ENCODE peak calls at places on chromosomes 13 and 19, in seven cellular contexts. G is AG08395; R is spleen; I is putamen; V is stimulated activated CD4-positive, alpha-beta T cell treated with anti-CD3 and anti-CD28 coated beads, Interleukin-1b, Interleukin-23, amount 100 ng/mL, for 24 hours; K is T-helper 9 cell; O is neural progenitor cell. Y is an unnamed sample.

GRCh38 chr19:17718988-17719711 is at the start of gene MAP1S:
- DNase-seq in G (peak; percentile 78), R (peak; percentile 91), I (peak; percentile 62), V (peak; percentile 42), K (peak; percentile 47), O (peak; percentile 96), Y (peak; percentile 50)

GRCh38 chr19:35715981-35716734 is 1.6 kb upstream of the KMT2B start:
- DNase-seq in G (peak; percentile 70), R (peak; percentile 82), I (no peak), V (no peak), K (no peak), O (peak; percentile 17), Y (peak; percentile 75)

GRCh38 chr19:483332-484072 is 12.8 kb upstream of the MADCAM1 start:
- DNase-seq in G (no peak), R (peak; percentile 36), I (no peak), V (no peak), K (no peak), O (no peak), Y (no peak)

GRCh38 chr13:45830121-45830520 is 21.4 kb downstream of the SIAH3 start:
- DNase-seq in G (no peak), R (no peak), I (no peak), V (no peak), K (no peak), O (no peak), Y (no peak)

GRCh38 chr19:3821857-3822364 is 35.7 kb upstream of the MATK start:
- DNase-seq in G (peak; percentile 60), R (peak; percentile 96), I (no peak), V (peak; percentile 90), K (peak; percentile 90), O (peak; percentile 81), Y (peak; percentile 24)

GRCh38 chr13:97319088-97319487 is 97.0 kb downstream of the MBNL2 start:
- DNase-seq in G (no peak), R (no peak), I (peak; percentile 67), V (no peak), K (no peak), O (no peak), Y (peak; percentile 48)

GRCh38 chr13:36601186-36601585 is 72.6 kb upstream of the SERTM1 start:
- DNase-seq in G (no peak), R (no peak), I (no peak), V (no peak), K (no peak), O (no peak), Y (no peak)

GRCh38 chr13:73092831-73093230 is 34.0 kb downstream of the KLF5 start:
- DNase-seq in G (no peak), R (no peak), I (no peak), V (no peak), K (no peak), O (no peak), Y (no peak)

GRCh38 chr13:100875392-100876043 is 200.9 kb upstream of the TMTC4 start:
- DNase-seq in G (peak; percentile 79), R (no peak), I (no peak), V (no peak), K (no peak), O (no peak), Y (no peak)

Y was measured in Ammon's horn.